ENCODE peak calls at places on chromosomes 16 and 17, in ten cellular contexts. L is AG09319; O is LNCaP clone FGC; M is activated effector memory CD4-positive, alpha-beta T cell treated with anti-CD3 and anti-CD28 coated beads, Interleukin-2, amount 50 U/mL, for 16 hours; G is stimulated activated CD8-positive, alpha-beta memory T cell treated with anti-CD3 and anti-CD28 coated beads, Interleukin-2, amount 100 ng/mL, for 48 hours; D is NCI-H345; U is DMS79; Y is IMR-90; X is AML-193; Q is foreskin fibroblast. R is an unnamed sample.

GRCh38 chr17:45276031-45276430 is 14.1 kb upstream of the SPATA32 start:
- DNase-seq in Q (peak; percentile 48), M (no peak), D (no peak), X (no peak), G (no peak), U (no peak), O (no peak), Y (peak; percentile 87), L (peak; percentile 57), R (no peak)

GRCh38 chr17:319266-319665 is 33.3 kb downstream of the RPH3AL start:
- DNase-seq in Y (no peak), X (no peak), Q (no peak), U (no peak), O (no peak), D (no peak), L (no peak), G (no peak), M (no peak), R (no peak)

GRCh38 chr16:82567203-82567602 is 59.6 kb upstream of the CDH13 start:
- DNase-seq in M (no peak), L (no peak), D (no peak), Q (no peak), G (no peak), Y (no peak), U (no peak), X (no peak), O (no peak), R (no peak)

GRCh38 chr17:76365256-76365903 is 11.7 kb upstream of the PRPSAP1 start:
- DNase-seq in G (no peak), Y (no peak), L (no peak), Q (peak; percentile 61), D (no peak), O (no peak), M (no peak), X (no peak), U (no peak), R (no peak)

GRCh38 chr17:50478391-50479361 is at the start of gene RSAD1:
- DNase-seq in U (peak; percentile 76), D (peak; percentile 83), M (peak; percentile 94), Y (peak; percentile 88), X (peak; percentile 89), L (peak; percentile 78), O (peak; percentile 69), Q (peak; percentile 95), G (peak; percentile 78), R (peak; percentile 76)

GRCh38 chr16:81505011-81505660 is 60.5 kb downstream of the CMIP start:
- DNase-seq in Y (no peak), L (no peak), X (no peak), Q (peak; percentile 48), O (no peak), M (no peak), G (no peak), U (no peak), D (no peak), R (no peak)

GRCh38 chr16:10511829-10512228 is 68.6 kb downstream of the EMP2 start:
- DNase-seq in D (no peak), X (no peak), O (no peak), Q (no peak), L (no peak), G (peak; percentile 1), M (no peak), U (no peak), Y (no peak), R (no peak)

GRCh38 chr17:42629420-42630009 is 20.0 kb downstream of the TUBG1 start:
- DNase-seq in G (no peak), L (no peak), U (no peak), M (no peak), Y (no peak), D (no peak), O (no peak), X (peak; percentile 66), Q (no peak), R (no peak)

GRCh38 chr16:54812229-54812628 is 118.4 kb upstream of the IRX5 start:
- DNase-seq in X (no peak), D (no peak), G (no peak), M (no peak), U (no peak), O (peak; percentile 1), Y (no peak), Q (no peak), L (no peak), R (no peak)

GRCh38 chr17:1989135-1989534 is 36.0 kb downstream of the RTN4RL1 start:
- DNase-seq in Y (peak; percentile 88), L (peak; percentile 59), D (no peak), G (no peak), O (no peak), Q (peak; percentile 94), U (no peak), M (no peak), X (no peak), R (no peak)

GRCh38 chr17:45770632-45771472 is 13.3 kb upstream of the CRHR1 start:
- DNase-seq in G (no peak), L (no peak), X (no peak), Q (no peak), D (no peak), M (no peak), Y (no peak), U (no peak), O (no peak), R (no peak)

GRCh38 chr17:65558683-65559311 is 2.7 kb downstream of the AXIN2 start:
- DNase-seq in Q (peak; percentile 27), O (no peak), X (no peak), D (peak; percentile 13), M (peak; percentile 67), G (no peak), Y (no peak), L (no peak), U (no peak), R (no peak)

GRCh38 chr16:65388592-65388991 is 266.7 kb upstream of the CDH11 start:
- DNase-seq in O (no peak), G (no peak), Q (peak; percentile 54), Y (peak; percentile 69), L (peak; percentile 14), D (no peak), X (no peak), U (no peak), M (no peak), R (no peak)

GRCh38 chr16:2211923-2212347 is 1.3 kb upstream of the BRICD5 start:
- DNase-seq in Q (no peak), O (no peak), L (no peak), G (no peak), Y (no peak), D (no peak), U (no peak), M (no peak), X (no peak), R (no peak)

GRCh38 chr16:914453-914852 is 56.3 kb downstream of the LMF1 start:
- DNase-seq in U (no peak), L (no peak), G (no peak), Y (peak; percentile 23), X (no peak), Q (peak; percentile 10), M (no peak), O (no peak), D (no peak), R (no peak)